ENCODE peak calls at places on chromosomes 3 and 15, in seven cellular contexts. M is WTC11, H is HCT116, I is endothelial cell, D is brain microvascular endothelial cell, S is heart right ventricle, J is AG04449. U is an unnamed sample.

GRCh38 chr3:114121996-114122709 is 56.7 kb downstream of the DRD3 start:
- DNase-seq in M (no peak), H (no peak), I (peak; percentile 12), D (peak; percentile 54), S (no peak), J (no peak), U (no peak)

GRCh38 chr3:171824824-171825221 is 14.5 kb upstream of the PLD1 start:
- DNase-seq in M (no peak), H (no peak), I (no peak), D (peak; percentile 54), S (no peak), J (no peak), U (no peak)

GRCh38 chr15:87672309-87672897 is 584.1 kb downstream of the NTRK3 start:
- DNase-seq in M (peak; percentile 66), H (no peak), I (peak; percentile 66), D (peak; percentile 34), S (no peak), J (no peak), U (no peak)

GRCh38 chr3:50591196-50591741 is 20.3 kb downstream of the CISH start:
- DNase-seq in M (no peak), H (no peak), I (no peak), D (no peak), S (no peak), J (no peak), U (no peak)

GRCh38 chr15:101499863-101500713 is 10.6 kb upstream of the PCSK6 start:
- DNase-seq in M (no peak), H (no peak), I (no peak), D (no peak), S (peak; percentile 67), J (no peak), U (peak; percentile 62)

GRCh38 chr15:95937128-95937528 is 393.4 kb upstream of the NR2F2 start:
- DNase-seq in M (no peak), H (no peak), I (no peak), D (peak; percentile 12), S (no peak), J (no peak), U (no peak)

GRCh38 chr15:57951328-57951932 is 114.1 kb downstream of the ALDH1A2 start:
- DNase-seq in M (no peak), H (no peak), I (no peak), D (no peak), S (no peak), J (no peak), U (no peak)

GRCh38 chr3:58063424-58063823 is 55.2 kb downstream of the FLNB start:
- DNase-seq in M (no peak), H (no peak), I (no peak), D (peak; percentile 64), S (no peak), J (no peak), U (no peak)

GRCh38 chr15:70020229-70020628 is 77.5 kb downstream of the TLE3 start:
- DNase-seq in M (no peak), H (no peak), I (no peak), D (no peak), S (no peak), J (no peak), U (no peak)

GRCh38 chr3:108060331-108060730 is 30.5 kb downstream of the CD47 start:
- DNase-seq in M (no peak), H (no peak), I (no peak), D (peak; percentile 25), S (no peak), J (no peak), U (no peak)

GRCh38 chr15:32003558-32003957 is 26.8 kb upstream of the CHRNA7 start:
- DNase-seq in M (no peak), H (no peak), I (no peak), D (no peak), S (no peak), J (no peak), U (no peak)

GRCh38 chr15:98760112-98760826 is 111.9 kb downstream of the IGF1R start:
- DNase-seq in M (no peak), H (no peak), I (no peak), D (no peak), S (peak; percentile 59), J (no peak), U (peak; percentile 60)

GRCh38 chr3:108051005-108051404 is 39.8 kb downstream of the CD47 start:
- DNase-seq in M (no peak), H (no peak), I (no peak), D (peak; percentile 61), S (no peak), J (no peak), U (no peak)

GRCh38 chr3:157204431-157204830 is 44.5 kb upstream of the CCNL1 start:
- DNase-seq in M (no peak), H (no peak), I (no peak), D (no peak), S (no peak), J (no peak), U (no peak)

GRCh38 chr3:61802772-61803171 is 241.4 kb downstream of the PTPRG start:
- DNase-seq in M (no peak), H (no peak), I (no peak), D (no peak), S (no peak), J (no peak), U (no peak)

GRCh38 chr3:109926376-109926775 is 589.0 kb upstream of the DPPA4 start:
- DNase-seq in M (no peak), H (no peak), I (no peak), D (peak; percentile 7), S (no peak), J (no peak), U (no peak)

GRCh38 chr15:80906159-80906775 is 83.4 kb downstream of the MESD start:
- DNase-seq in M (no peak), H (peak; percentile 44), I (no peak), D (no peak), S (no peak), J (no peak), U (no peak)

GRCh38 chr15:92839696-92840095 is 60.4 kb upstream of the CHD2 start:
- DNase-seq in M (no peak), H (no peak), I (no peak), D (no peak), S (no peak), J (no peak), U (no peak)

GRCh38 chr3:27535809-27536392 is 51.7 kb upstream of the SLC4A7 start:
- DNase-seq in M (no peak), H (no peak), I (no peak), D (no peak), S (no peak), J (no peak), U (no peak)

GRCh38 chr3:4741404-4742307 is 237.6 kb upstream of the BHLHE40 start:
- DNase-seq in M (no peak), H (peak; percentile 83), I (no peak), D (peak; percentile 99), S (peak; percentile 41), J (peak; percentile 97), U (no peak)

GRCh38 chr3:8336456-8336855 is 165.2 kb upstream of the LMCD1 start:
- DNase-seq in M (peak; percentile 56), H (no peak), I (no peak), D (no peak), S (no peak), J (no peak), U (no peak)

GRCh38 chr3:70982700-70983140 is 600.8 kb downstream of the FOXP1 start:
- DNase-seq in M (peak; percentile 14), H (peak; percentile 71), I (peak; percentile 9), D (peak; percentile 85), S (peak; percentile 15), J (peak; percentile 21), U (no peak)

GRCh38 chr3:149377408-149378111 is at the start of gene TM4SF1:
- DNase-seq in M (no peak), H (no peak), I (no peak), D (peak; percentile 97), S (peak; percentile 47), J (no peak), U (no peak)

GRCh38 chr15:28873006-28873405 is 12.8 kb upstream of the APBA2 start:
- DNase-seq in M (no peak), H (no peak), I (no peak), D (no peak), S (no peak), J (no peak), U (no peak)

GRCh38 chr15:66587020-66587419 is 21.2 kb upstream of the LCTL start:
- DNase-seq in M (no peak), H (no peak), I (no peak), D (no peak), S (no peak), J (no peak), U (no peak)

GRCh38 chr15:66587749-66588148 is 22.0 kb upstream of the LCTL start:
- DNase-seq in M (no peak), H (no peak), I (no peak), D (no peak), S (no peak), J (no peak), U (no peak)

GRCh38 chr15:66588971-66589370 is 23.2 kb upstream of the LCTL start:
- DNase-seq in M (peak; percentile 51), H (peak; percentile 42), I (no peak), D (no peak), S (no peak), J (no peak), U (no peak)

GRCh38 chr15:66590435-66590834 is 24.6 kb upstream of the LCTL start:
- DNase-seq in M (no peak), H (no peak), I (no peak), D (no peak), S (no peak), J (no peak), U (no peak)

GRCh38 chr15:66588537-66588936 is 22.7 kb upstream of the LCTL start:
- DNase-seq in M (peak; percentile 80), H (no peak), I (peak; percentile 55), D (no peak), S (no peak), J (no peak), U (no peak)
- TF ChIP-seq CTCF in M (peak; percentile 69), H (peak; percentile 57), I (peak; percentile 26), D (peak; percentile 54), S (no peak), J (no peak), U (no peak)

GRCh38 chr3:14988988-14989394 is 41.6 kb downstream of the NR2C2 start:
- DNase-seq in M (peak; percentile 34), H (peak; percentile 22), I (no peak), D (no peak), S (no peak), J (no peak), U (no peak)
- TF ChIP-seq CTCF in M (no peak), H (no peak), I (no peak), D (peak; percentile 14), S (no peak), J (no peak), U (no peak)

GRCh38 chr3:119382134-119382533 is 81.3 kb downstream of the TMEM39A start:
- DNase-seq in M (no peak), H (no peak), I (no peak), D (no peak), S (no peak), J (no peak), U (no peak)
- TF ChIP-seq CTCF in M (no peak), H (no peak), I (no peak), D (no peak), S (no peak), J (no peak), U (no peak)

DNA sequence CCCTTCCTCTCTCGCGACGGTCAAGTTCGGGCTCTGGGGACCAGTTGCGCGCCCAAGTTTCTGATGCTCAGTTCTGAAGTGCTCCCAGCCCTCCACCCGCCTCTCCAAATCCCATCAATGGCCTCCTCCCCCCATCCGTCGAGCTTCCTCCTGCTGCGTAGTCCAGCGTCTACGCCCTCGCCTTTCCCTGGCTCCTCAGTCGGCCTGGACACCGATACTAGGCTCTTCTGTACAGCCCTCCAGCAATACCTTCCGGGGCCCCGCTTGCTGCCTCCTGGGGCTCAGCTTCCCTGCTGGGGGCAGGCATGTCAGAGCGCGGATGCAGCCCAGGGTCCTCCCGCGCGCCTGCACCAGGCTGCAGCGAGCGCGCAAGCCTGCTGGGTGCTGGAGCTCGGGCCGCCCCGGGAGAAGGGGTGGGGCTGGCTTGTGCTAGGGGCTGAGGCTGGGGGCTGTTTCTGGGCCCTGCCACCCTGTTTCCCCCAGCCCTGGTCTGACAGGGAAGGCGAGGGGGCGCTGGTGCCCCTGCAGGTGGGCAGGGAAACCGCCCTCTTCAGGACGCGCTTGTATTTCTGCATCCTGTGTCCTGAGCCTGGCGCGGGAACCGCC is 353.3 kb upstream of the SUCLG2 start:
- DNase-seq in M (peak; percentile 57), H (no peak), I (peak; percentile 43), D (no peak), S (no peak), J (no peak), U (no peak)
- TF ChIP-seq CTCF in M (peak; percentile 27), H (no peak), I (peak; percentile 34), D (no peak), S (no peak), J (no peak), U (peak; percentile 19)